ENCODE peak calls at places on chromosomes 3 and 15, in ten cellular contexts. K is GM06990; R is neuronal stem cell; L is GM04503; O is activated naive CD8-positive, alpha-beta T cell treated with anti-CD3 and anti-CD28 coated beads, Interleukin-2, amount 50 U/mL, for 24 hours; T is MCF 10A; I is endothelial cell; U is T1000; X is iPS-NIHi11; H is H4. Y is an unnamed sample.

GRCh38 chr3:196096382-196096953 is 14.6 kb upstream of the TFRC start:
- DNase-seq in U (no peak), H (no peak), R (no peak), I (no peak), X (no peak), L (no peak), T (no peak), O (no peak), K (peak), Y (no peak)

GRCh38 chr3:151925876-151926275 is 52.4 kb downstream of the SUCNR1 start:
- DNase-seq in R (no peak), I (no peak), H (peak), O (no peak), U (no peak), T (peak), X (peak), K (no peak), L (peak), Y (no peak)

GRCh38 chr3:32391643-32392529 is at the start of gene CMTM7:
- DNase-seq in X (peak), L (no peak), O (peak), T (peak), I (peak), R (peak), H (peak), U (peak), K (peak), Y (no peak)

GRCh38 chr3:150036780-150037179 is 66.1 kb upstream of the PFN2 start:
- DNase-seq in K (no peak), T (no peak), O (no peak), U (no peak), X (no peak), I (no peak), H (no peak), L (no peak), R (no peak), Y (no peak)

GRCh38 chr3:62548806-62549205 is 175.5 kb upstream of the FEZF2 start:
- DNase-seq in O (no peak), R (no peak), L (no peak), K (no peak), T (no peak), U (no peak), X (no peak), I (no peak), H (no peak), Y (no peak)

GRCh38 chr3:24493951-24494615 is 567 bp downstream of the THRB start:
- DNase-seq in T (peak), K (no peak), U (peak), H (peak), I (peak), X (peak), L (no peak), R (peak), O (no peak), Y (peak)

GRCh38 chr3:185363662-185364203 is 797 bp downstream of the MAP3K13 start:
- DNase-seq in U (no peak), L (no peak), H (no peak), K (no peak), O (no peak), T (peak), R (no peak), X (peak), I (no peak), Y (no peak)

GRCh38 chr3:174193559-174193958 is 665.6 kb upstream of the NAALADL2 start:
- DNase-seq in K (no peak), O (no peak), X (no peak), I (no peak), L (peak), R (no peak), U (no peak), H (no peak), T (no peak), Y (no peak)

GRCh38 chr3:25378912-25379311 is 49.2 kb upstream of the RARB start:
- DNase-seq in H (no peak), L (no peak), O (no peak), I (no peak), R (no peak), T (no peak), U (no peak), K (no peak), X (no peak), Y (no peak)

GRCh38 chr3:156643729-156644389 is 30.5 kb upstream of the TIPARP start:
- DNase-seq in O (peak), K (peak), U (no peak), I (no peak), H (no peak), T (no peak), X (no peak), R (no peak), L (no peak), Y (no peak)

GRCh38 chr15:67043939-67044771 is 21.2 kb upstream of the SMAD3 start:
- DNase-seq in X (peak), U (peak), T (peak), O (no peak), L (peak), K (no peak), I (peak), H (peak), R (no peak), Y (no peak)

Y was measured in D341Med.